ENCODE peak calls at places on chromosomes 7 and 10, in nine cellular contexts. W is sigmoid colon, G is K562, E is A549, M is tibial nerve, Q is transverse colon, L is stomach, T is ovary, V is upper lobe of left lung. Y is an unnamed sample. For H3K4me1, the result is how much of the 10 kb centered on the place peaks cover.

GRCh38 chr7:127582361-127582760 is 3.0 kb downstream of the GCC1 start:
- DNase-seq in M (no peak), T (peak), G (no peak), W (peak), L (peak), E (no peak), V (peak), Q (peak), Y (no peak)

GRCh38 chr10:19638173-19638872 is 177.9 kb upstream of the PLXDC2 start:
- DNase-seq in T (no peak), L (no peak), W (no peak), G (no peak), Q (no peak), M (no peak), V (no peak), E (peak), Y (no peak)

GRCh38 chr7:92200791-92201190 is 21.8 kb upstream of the LRRD1 start:
- DNase-seq in L (no peak), E (no peak), V (no peak), M (no peak), T (no peak), G (no peak), Q (no peak), W (no peak), Y (no peak)

GRCh38 chr7:87328281-87328680 is 17.2 kb upstream of the CROT start:
- DNase-seq in W (no peak), M (no peak), T (no peak), E (no peak), V (no peak), Q (no peak), G (no peak), L (no peak), Y (no peak)

GRCh38 chr7:156614434-156615264 is 25.9 kb upstream of the RNF32 start:
- DNase-seq in T (no peak), G (peak), Q (peak), W (no peak), V (no peak), M (no peak), L (peak), E (no peak), Y (no peak)

GRCh38 chr10:8189458-8189857 is 135.0 kb downstream of the GATA3 start:
- DNase-seq in L (no peak), E (no peak), T (no peak), G (no peak), M (no peak), V (no peak), W (no peak), Q (no peak), Y (no peak)

GRCh38 chr10:88330174-88330573 is 252.9 kb downstream of the RNLS start:
- DNase-seq in T (no peak), M (no peak), W (no peak), G (no peak), L (no peak), V (no peak), E (no peak), Q (no peak), Y (no peak)

GRCh38 chr10:8633909-8634308 is 579.4 kb downstream of the GATA3 start:
- DNase-seq in M (no peak), L (no peak), W (no peak), G (no peak), E (no peak), V (no peak), T (no peak), Q (no peak), Y (no peak)

GRCh38 chr7:23931633-23932032 is 221.6 kb downstream of the STK31 start:
- DNase-seq in L (no peak), V (no peak), M (no peak), E (no peak), W (no peak), G (no peak), Q (no peak), T (no peak), Y (no peak)

GRCh38 chr7:149495785-149496641 is 1.6 kb downstream of the ZNF746 start:
- DNase-seq in W (peak), Q (peak), V (no peak), G (peak), E (no peak), T (peak), L (peak), M (peak), Y (peak)

GRCh38 chr7:108009873-108010272 is 6.9 kb upstream of the LAMB1 start:
- DNase-seq in Q (no peak), V (no peak), M (no peak), G (no peak), L (no peak), E (no peak), W (no peak), T (no peak), Y (no peak)

GRCh38 chr7:156777364-156778069 is 115.5 kb downstream of the LMBR1 start:
- DNase-seq in V (no peak), E (no peak), M (no peak), Q (no peak), G (no peak), L (no peak), T (no peak), W (no peak), Y (no peak)

GRCh38 chr7:43199333-43199732 is 86.9 kb downstream of the HECW1 start:
- DNase-seq in V (no peak), M (no peak), E (no peak), T (no peak), G (no peak), Q (no peak), L (no peak), W (no peak), Y (no peak)

GRCh38 chr10:12823361-12823760 is 178.2 kb downstream of the CCDC3 start:
- DNase-seq in M (no peak), G (no peak), Q (no peak), E (no peak), W (no peak), L (no peak), T (no peak), V (no peak), Y (no peak)

GRCh38 chr10:34637419-34637911 is 177.6 kb downstream of the PARD3 start:
- DNase-seq in L (peak), G (peak), Q (peak), T (peak), M (peak), E (peak), W (peak), V (peak), Y (no peak)

GRCh38 chr10:122140941-122141623 is 130.0 kb upstream of the BTBD16 start:
- DNase-seq in M (peak), V (no peak), Q (peak), L (peak), E (peak), W (peak), T (peak), G (no peak), Y (peak)

DNA sequence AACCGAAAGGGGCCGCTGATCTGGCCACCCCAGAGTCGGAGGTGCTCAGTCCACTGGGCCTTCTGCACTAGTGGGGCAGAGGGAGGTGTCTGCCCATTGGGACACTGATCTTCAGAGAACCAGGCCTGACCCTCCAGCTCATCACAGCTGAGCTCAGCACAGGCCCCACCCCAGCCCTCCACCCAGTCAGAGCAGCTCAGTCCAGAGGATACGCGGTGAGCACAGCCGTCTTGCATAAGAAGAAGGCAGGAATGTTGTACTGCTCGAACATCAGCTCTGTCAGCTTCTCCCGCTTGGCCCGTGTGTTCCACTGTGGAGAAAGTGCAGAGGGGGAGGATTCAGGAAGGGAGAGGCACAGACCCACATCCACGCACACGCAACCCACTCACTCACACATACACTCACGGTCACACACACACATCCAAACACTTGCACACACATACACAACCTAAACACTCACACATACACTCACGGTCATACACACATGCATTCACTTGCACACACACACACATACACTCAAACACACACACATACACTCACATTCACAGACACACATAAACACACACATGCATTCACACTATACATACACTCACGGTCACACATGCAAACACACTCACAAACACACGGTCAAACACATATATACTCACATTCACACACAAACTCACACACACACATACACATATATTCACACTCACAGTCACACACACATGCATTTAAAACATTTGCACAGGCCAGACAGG is 6.3 kb downstream of the ACTL6B start:
- DNase-seq in E (no peak), G (no peak), T (no peak), Q (no peak), M (no peak), V (no peak), L (no peak), W (no peak), Y (no peak)
- H3K4me1 ChIP-seq in E (under half), G (under half), T (under half), Q (under half), M (under half), V (under half), L (under half), W (under half), Y (under half)

GRCh38 chr10:17290226-17290625 is 62.2 kb downstream of the VIM start:
- DNase-seq in W (no peak), M (no peak), Q (no peak), G (peak), E (no peak), L (no peak), V (no peak), T (no peak), Y (no peak)
- TF ChIP-seq CTCF in W (no peak), M (no peak), Q (peak), G (peak), E (peak), L (no peak), V (peak), T (peak), Y (no peak)

DNA sequence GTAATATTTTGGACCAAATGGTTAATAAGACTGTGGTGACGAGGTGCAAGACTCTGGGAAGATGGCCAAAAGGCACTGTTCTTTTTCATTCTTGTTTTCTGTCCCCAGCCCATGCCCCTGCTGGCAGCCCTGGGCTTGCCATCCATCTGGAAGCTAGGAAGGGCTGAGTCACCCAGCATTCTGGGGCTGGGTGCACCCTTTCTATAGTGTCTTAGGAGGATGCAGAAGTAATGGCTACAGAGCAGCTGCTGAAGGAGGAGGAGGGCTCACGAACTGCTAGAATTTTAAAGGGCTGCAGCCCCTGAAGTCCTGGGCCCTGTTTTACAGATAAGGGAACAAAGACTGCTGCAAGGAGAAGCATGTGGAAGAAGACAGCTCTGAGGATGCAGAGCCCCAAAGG is 42.8 kb upstream of the ZNF32 start:
- DNase-seq in L (no peak), T (no peak), W (no peak), V (no peak), G (no peak), Q (no peak), E (no peak), M (no peak), Y (no peak)
- TF ChIP-seq EP300 in L (no peak), T (no peak), W (no peak), V (no peak), G (no peak), Q (no peak), E (no peak), M (no peak), Y (no peak)

DNA sequence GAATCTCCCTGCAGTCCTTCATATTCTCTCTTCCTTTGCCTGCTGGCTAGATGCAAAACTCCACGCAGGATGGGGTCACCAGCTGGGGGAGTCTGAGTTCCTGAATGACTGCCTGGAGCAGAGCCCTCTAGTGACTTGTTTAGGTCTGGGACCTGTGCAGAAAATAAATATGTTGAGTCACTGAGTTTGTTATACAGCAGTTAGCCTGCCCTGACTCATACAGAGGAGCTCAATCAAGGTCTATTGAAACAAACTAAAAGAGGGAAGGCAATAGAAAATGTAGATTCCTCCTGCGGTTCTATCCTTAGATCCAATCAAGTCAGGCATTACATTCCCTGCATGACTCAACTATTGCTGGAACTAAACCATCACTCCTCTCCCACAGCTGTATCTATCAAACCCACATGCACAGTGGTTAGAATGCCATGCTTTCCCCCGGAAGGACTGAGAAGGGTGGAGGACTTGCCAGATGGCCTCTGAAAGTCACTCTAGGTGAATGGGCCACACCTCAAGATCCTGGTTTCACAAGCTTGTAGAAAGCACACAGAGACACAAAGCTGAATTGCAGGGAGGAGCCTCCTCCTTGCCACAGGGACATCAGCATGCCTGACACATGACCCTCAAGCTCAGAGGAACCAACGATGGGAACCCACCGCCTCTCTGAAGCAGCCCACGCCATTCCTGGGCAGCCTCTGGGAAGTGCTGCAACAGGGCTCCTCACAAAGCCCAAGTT is 73.9 kb downstream of the SH3PXD2A start:
- DNase-seq in V (no peak), E (peak), Q (peak), G (no peak), L (no peak), T (no peak), M (no peak), W (no peak), Y (no peak)
- H3K4me1 ChIP-seq in V (under half), E (under half), Q (under half), G (under half), L (half or more), T (under half), M (half or more), W (half or more), Y (half or more)

GRCh38 chr7:141973673-141974072 is at the start of gene TAS2R38:
- DNase-seq in E (no peak), M (no peak), T (no peak), V (no peak), L (no peak), G (no peak), W (no peak), Q (no peak), Y (no peak)

GRCh38 chr7:141978351-141978750 is 4.8 kb upstream of the TAS2R38 start:
- DNase-seq in M (no peak), W (no peak), G (no peak), L (no peak), T (no peak), Q (no peak), V (no peak), E (no peak), Y (no peak)

GRCh38 chr7:141976524-141977245 is 3.1 kb upstream of the TAS2R38 start:
- DNase-seq in G (no peak), W (no peak), M (no peak), V (no peak), Q (no peak), E (no peak), L (no peak), T (no peak), Y (no peak)

GRCh38 chr7:141975806-141976523 is 2.4 kb upstream of the TAS2R38 start:
- DNase-seq in Q (peak), L (peak), T (peak), M (peak), W (no peak), E (peak), G (peak), V (peak), Y (no peak)

GRCh38 chr7:141974831-141975230 is 1.3 kb upstream of the TAS2R38 start:
- DNase-seq in T (no peak), V (no peak), G (no peak), L (peak), M (no peak), Q (peak), W (no peak), E (no peak), Y (no peak)
- TF ChIP-seq CTCF in T (no peak), V (no peak), G (no peak), L (peak), M (no peak), Q (peak), W (no peak), E (peak), Y (no peak)

DNA sequence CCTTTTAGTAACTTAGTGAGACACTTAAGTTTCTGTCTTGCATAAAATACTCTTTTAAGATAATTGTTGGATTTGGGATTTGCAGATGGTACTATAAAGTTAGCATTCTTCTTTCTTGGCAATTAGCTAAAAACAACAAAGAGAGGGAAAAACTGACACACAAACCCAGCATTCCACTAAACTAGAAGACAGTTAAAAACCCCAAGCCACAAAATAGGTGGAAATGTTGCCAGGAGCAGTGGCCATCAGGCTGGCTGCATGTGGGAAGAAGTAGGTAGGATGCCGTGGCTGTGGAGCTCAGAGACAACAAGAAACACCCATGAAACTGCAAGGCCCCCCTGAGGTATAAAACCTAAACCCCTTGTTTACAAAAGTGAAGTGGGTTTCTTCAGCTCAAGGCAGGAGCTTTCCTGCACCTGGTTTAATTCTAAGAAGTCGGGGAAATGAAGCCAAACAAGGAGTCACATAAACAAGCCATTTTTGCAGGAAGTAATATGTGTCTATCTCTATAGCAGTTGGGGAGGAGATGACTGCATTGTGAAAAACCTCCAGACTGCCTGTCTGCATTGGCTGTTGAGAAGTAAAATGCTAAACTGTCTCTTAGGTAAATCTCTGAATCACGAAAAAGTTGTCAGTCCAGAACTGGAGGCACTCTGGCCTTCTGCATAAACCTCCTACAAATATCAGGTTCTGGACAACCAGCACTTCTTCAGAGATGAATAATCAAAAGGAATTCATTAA is 9.5 kb downstream of the RAB18 start:
- DNase-seq in L (no peak), M (no peak), V (no peak), W (no peak), Q (no peak), G (no peak), T (no peak), E (no peak), Y (no peak)
- TF ChIP-seq EP300 in L (no peak), M (no peak), V (no peak), W (no peak), Q (no peak), G (no peak), T (no peak), E (no peak), Y (no peak)

Y was measured in suprapubic skin.